ENCODE peak calls at places on chromosome 4, in eight cellular contexts. T is DND-41; I is lower leg skin; X is GM12892; Q is left lung; R is stimulated activated CD8-positive, alpha-beta memory T cell treated with anti-CD3 and anti-CD28 coated beads, Interleukin-7, amount 100 ng/mL, for 1 hour; H is CD8-positive, alpha-beta T cell; B is effector memory CD4-positive, alpha-beta T cell. W is an unnamed sample.

GRCh38 chr4:2306773-2307410 is 45.0 kb upstream of the MXD4 start:
- DNase-seq in R (no peak), I (no peak), T (no peak), H (no peak), Q (no peak), X (no peak), B (no peak), W (no peak)

GRCh38 chr4:16133406-16133805 is 49.6 kb upstream of the PROM1 start:
- DNase-seq in T (no peak), Q (no peak), I (no peak), X (no peak), H (no peak), B (no peak), R (no peak), W (no peak)

GRCh38 chr4:174996079-174996478 is 77.9 kb downstream of the ADAM29 start:
- DNase-seq in X (no peak), I (no peak), B (no peak), T (no peak), H (no peak), Q (no peak), R (no peak), W (no peak)

GRCh38 chr4:7845493-7846124 is 94.1 kb downstream of the AFAP1 start:
- DNase-seq in I (no peak), R (no peak), T (no peak), Q (no peak), B (no peak), H (peak), X (no peak), W (no peak)

GRCh38 chr4:47790105-47790504 is 47.8 kb downstream of the CORIN start:
- DNase-seq in H (no peak), I (no peak), Q (no peak), B (no peak), X (no peak), R (no peak), T (no peak), W (no peak)

GRCh38 chr4:30776451-30776850 is 56.3 kb downstream of the PCDH7 start:
- DNase-seq in R (no peak), T (no peak), H (no peak), I (no peak), Q (no peak), B (no peak), X (no peak), W (no peak)

GRCh38 chr4:152990471-152991131 is 54.5 kb downstream of the FHDC1 start:
- DNase-seq in T (no peak), B (no peak), R (no peak), H (no peak), I (no peak), X (no peak), Q (no peak), W (no peak)

GRCh38 chr4:153153339-153153851 is 50.8 kb upstream of the TRIM2 start:
- DNase-seq in H (peak), T (peak), Q (peak), I (peak), X (peak), B (peak), R (peak), W (peak)

GRCh38 chr4:164239976-164240375 is 514.0 kb upstream of the SMIM31 start:
- DNase-seq in B (no peak), T (no peak), X (no peak), R (no peak), Q (no peak), H (no peak), I (no peak), W (no peak)

GRCh38 chr4:18389118-18389517 is 367.6 kb upstream of the LCORL start:
- DNase-seq in I (no peak), R (no peak), T (no peak), Q (no peak), H (no peak), X (no peak), B (no peak), W (no peak)

GRCh38 chr4:122010610-122011009 is 58.8 kb upstream of the TRPC3 start:
- DNase-seq in H (no peak), I (no peak), X (no peak), T (no peak), B (no peak), R (no peak), Q (no peak), W (no peak)

GRCh38 chr4:76192221-76192620 is 21.4 kb downstream of the SCARB2 start:
- DNase-seq in R (no peak), I (no peak), B (no peak), X (no peak), T (no peak), H (no peak), Q (no peak), W (no peak)

GRCh38 chr4:5970381-5971076 is 47.7 kb downstream of the C4orf50 start:
- DNase-seq in X (no peak), Q (no peak), I (no peak), R (no peak), T (no peak), H (no peak), B (no peak), W (no peak)

GRCh38 chr4:153533387-153533786 is 67.2 kb downstream of the TMEM131L start:
- DNase-seq in Q (no peak), X (no peak), B (no peak), T (no peak), I (no peak), R (no peak), H (no peak), W (no peak)

GRCh38 chr4:129526812-129527211 is 430.9 kb downstream of the C4orf33 start:
- DNase-seq in Q (no peak), H (no peak), X (no peak), T (no peak), B (no peak), R (no peak), I (no peak), W (no peak)

GRCh38 chr4:155085843-155086530 is 122.4 kb upstream of the NPY2R start:
- DNase-seq in Q (no peak), I (no peak), B (no peak), T (no peak), H (no peak), X (no peak), R (no peak), W (no peak)

GRCh38 chr4:139957986-139958737 is 195.8 kb downstream of the MAML3 start:
- DNase-seq in H (no peak), I (no peak), Q (no peak), X (no peak), R (no peak), B (no peak), T (no peak), W (no peak)

GRCh38 chr4:100295792-100296191 is 105.5 kb upstream of the DDIT4L start:
- DNase-seq in H (no peak), T (no peak), R (no peak), B (no peak), X (no peak), Q (no peak), I (no peak), W (no peak)

GRCh38 chr4:86927843-86928395 is 6.9 kb upstream of the AFF1 start:
- DNase-seq in Q (no peak), I (peak), B (no peak), T (no peak), H (no peak), X (no peak), R (no peak), W (no peak)

GRCh38 chr4:53956053-53956452 is 108.4 kb downstream of the CHIC2 start:
- DNase-seq in X (no peak), B (no peak), H (no peak), R (no peak), Q (no peak), T (no peak), I (no peak), W (no peak)

GRCh38 chr4:182192511-182193181 is 50.6 kb upstream of the TENM3 start:
- DNase-seq in R (no peak), Q (no peak), T (no peak), I (no peak), B (no peak), H (no peak), X (no peak), W (no peak)

GRCh38 chr4:169765845-169766244 is 8.1 kb upstream of the HPF1 start:
- DNase-seq in H (no peak), R (no peak), X (no peak), Q (no peak), B (no peak), T (no peak), I (no peak), W (no peak)

GRCh38 chr4:88528861-88529260 is 5.3 kb upstream of the PYURF start:
- DNase-seq in X (no peak), T (no peak), I (no peak), R (no peak), H (no peak), B (no peak), Q (no peak), W (no peak)

GRCh38 chr4:18247189-18247588 is 225.6 kb upstream of the LCORL start:
- DNase-seq in Q (no peak), B (no peak), I (no peak), X (no peak), R (no peak), H (no peak), T (no peak), W (no peak)

GRCh38 chr4:40453912-40454311 is 118.8 kb downstream of the CHRNA9 start:
- DNase-seq in X (no peak), Q (no peak), R (no peak), B (no peak), T (no peak), I (no peak), H (no peak), W (no peak)

GRCh38 chr4:93791570-93792195 is 36.9 kb upstream of the ATOH1 start:
- DNase-seq in B (no peak), Q (no peak), I (peak), R (no peak), T (peak), H (no peak), X (no peak), W (no peak)